ENCODE peak calls at places on chromosomes 13 and 19, in seven cellular contexts. D is RWPE1, C is lung microvascular endothelial cell, K is Calu3, F is GM04504, U is GM23248, Z is HT-29. R is an unnamed sample.

GRCh38 chr13:71704650-71705049 is 162.4 kb downstream of the DACH1 start:
- DNase-seq in D (no peak), C (no peak), K (no peak), F (no peak), U (no peak), Z (no peak), R (no peak)

GRCh38 chr19:43682824-43683661 is 13.1 kb upstream of the PLAUR start:
- DNase-seq in D (no peak), C (no peak), K (no peak), F (no peak), U (no peak), Z (no peak), R (no peak)

GRCh38 chr13:32837307-32837972 is 178.8 kb upstream of the KL start:
- DNase-seq in D (no peak), C (no peak), K (no peak), F (no peak), U (no peak), Z (no peak), R (no peak)

GRCh38 chr13:98173431-98173921 is 3.6 kb downstream of the RNF113B start:
- DNase-seq in D (no peak), C (peak; percentile 76), K (no peak), F (peak; percentile 96), U (peak; percentile 93), Z (no peak), R (peak; percentile 26)

GRCh38 chr19:3983936-3984583 is 1.2 kb downstream of the EEF2 start:
- DNase-seq in D (no peak), C (peak; percentile 59), K (no peak), F (no peak), U (peak; percentile 88), Z (no peak), R (no peak)

GRCh38 chr13:98478134-98479129 is 98.5 kb downstream of the STK24 start:
- DNase-seq in D (no peak), C (no peak), K (no peak), F (no peak), U (peak; percentile 33), Z (no peak), R (no peak)

GRCh38 chr19:39167461-39168257 is 29.1 kb upstream of the NCCRP1 start:
- DNase-seq in D (peak; percentile 82), C (no peak), K (peak; percentile 83), F (no peak), U (no peak), Z (peak; percentile 96), R (no peak)

GRCh38 chr19:1279261-1279660 is 3.9 kb downstream of the FAM174C start:
- DNase-seq in D (no peak), C (no peak), K (no peak), F (no peak), U (no peak), Z (no peak), R (no peak)

GRCh38 chr19:48325265-48325910 is at the start of gene EMP3:
- DNase-seq in D (peak; percentile 62), C (no peak), K (peak; percentile 72), F (peak; percentile 84), U (peak; percentile 97), Z (peak; percentile 38), R (no peak)

GRCh38 chr19:34172661-34173144 is 399 bp downstream of the LSM14A start:
- DNase-seq in D (peak; percentile 25), C (no peak), K (peak; percentile 41), F (no peak), U (peak; percentile 70), Z (no peak), R (peak; percentile 34)

GRCh38 chr19:3358919-3359849 is 7.2 kb upstream of the NFIC start:
- DNase-seq in D (no peak), C (peak; percentile 80), K (peak; percentile 37), F (no peak), U (peak; percentile 76), Z (no peak), R (no peak)

GRCh38 chr19:7611541-7612279 is 16.0 kb downstream of the CAMSAP3 start:
- DNase-seq in D (no peak), C (no peak), K (no peak), F (no peak), U (no peak), Z (no peak), R (no peak)

GRCh38 chr19:48441360-48442050 is 4.3 kb upstream of the GRWD1 start:
- DNase-seq in D (no peak), C (no peak), K (no peak), F (no peak), U (no peak), Z (no peak), R (no peak)

GRCh38 chr19:11435833-11436313 is 438 bp downstream of the PRKCSH start:
- DNase-seq in D (peak; percentile 43), C (no peak), K (peak; percentile 4), F (no peak), U (peak; percentile 69), Z (no peak), R (no peak)

GRCh38 chr19:44051654-44052402 is at the start of gene ZNF223:
- DNase-seq in D (peak; percentile 94), C (peak; percentile 92), K (peak; percentile 97), F (peak; percentile 88), U (peak; percentile 96), Z (peak; percentile 100), R (peak; percentile 88)

R was measured in HuH-7.